ENCODE peak calls at places on chromosomes 6 and 20, in six cellular contexts. One of them, this sample, is unnamed.
A peak's percentile ranks its signal among the peaks of the same experiment; 100 is the strongest.

GRCh38 chr6:101226677-101227135 is 166.8 kb upstream of the GRIK2 start:
- DNase-seq in K562: no peak
- DNase-seq in endothelial cell of umbilical vein: no peak
- DNase-seq in H1: peak; percentile 85
- DNase-seq in A549: peak; percentile 55
- DNase-seq in HepG2: peak; percentile 20
- DNase-seq in this sample: peak; percentile 89

GRCh38 chr20:11195169-11195568 is 521.4 kb upstream of the JAG1 start:
- DNase-seq in HepG2: no peak
- DNase-seq in H1: no peak
- DNase-seq in A549: no peak
- DNase-seq in endothelial cell of umbilical vein: no peak
- DNase-seq in K562: no peak
- DNase-seq in this sample: no peak

GRCh38 chr6:150765457-150765764 is 100.1 kb upstream of the MTHFD1L start:
- DNase-seq in K562: no peak
- DNase-seq in H1: no peak
- DNase-seq in HepG2: no peak
- DNase-seq in endothelial cell of umbilical vein: no peak
- DNase-seq in A549: no peak
- DNase-seq in this sample: no peak

GRCh38 chr20:48920527-48921167 is 864 bp upstream of the ARFGEF2 start:
- DNase-seq in endothelial cell of umbilical vein: no peak
- DNase-seq in K562: no peak
- DNase-seq in A549: no peak
- DNase-seq in H1: no peak
- DNase-seq in HepG2: no peak
- DNase-seq in this sample: no peak

GRCh38 chr6:1624848-1625341 is 15.2 kb downstream of the FOXC1 start:
- DNase-seq in H1: no peak
- DNase-seq in endothelial cell of umbilical vein: peak; percentile 73
- DNase-seq in K562: no peak
- DNase-seq in HepG2: no peak
- DNase-seq in A549: no peak
- DNase-seq in this sample: no peak

GRCh38 chr6:41546475-41546865 is 289 bp downstream of the FOXP4 start:
- DNase-seq in HepG2: no peak
- DNase-seq in H1: no peak
- DNase-seq in K562: no peak
- DNase-seq in endothelial cell of umbilical vein: no peak
- DNase-seq in A549: peak; percentile 40
- DNase-seq in this sample: no peak

GRCh38 chr6:103273048-103273447 is 1586.7 kb downstream of the HACE1 start:
- DNase-seq in HepG2: peak; percentile 5
- DNase-seq in K562: no peak
- DNase-seq in endothelial cell of umbilical vein: no peak
- DNase-seq in H1: no peak
- DNase-seq in A549: peak; percentile 22
- DNase-seq in this sample: no peak

GRCh38 chr6:15888798-15889772 is 226.3 kb upstream of the DTNBP1 start:
- DNase-seq in K562: no peak
- DNase-seq in endothelial cell of umbilical vein: no peak
- DNase-seq in H1: no peak
- DNase-seq in HepG2: no peak
- DNase-seq in A549: no peak
- DNase-seq in this sample: no peak

GRCh38 chr6:27592481-27593199 is 119.7 kb upstream of the ZNF184 start:
- DNase-seq in endothelial cell of umbilical vein: peak; percentile 44
- DNase-seq in K562: peak; percentile 90
- DNase-seq in HepG2: peak; percentile 84
- DNase-seq in H1: no peak
- DNase-seq in A549: peak; percentile 79
- DNase-seq in this sample: peak; percentile 76

DNA sequence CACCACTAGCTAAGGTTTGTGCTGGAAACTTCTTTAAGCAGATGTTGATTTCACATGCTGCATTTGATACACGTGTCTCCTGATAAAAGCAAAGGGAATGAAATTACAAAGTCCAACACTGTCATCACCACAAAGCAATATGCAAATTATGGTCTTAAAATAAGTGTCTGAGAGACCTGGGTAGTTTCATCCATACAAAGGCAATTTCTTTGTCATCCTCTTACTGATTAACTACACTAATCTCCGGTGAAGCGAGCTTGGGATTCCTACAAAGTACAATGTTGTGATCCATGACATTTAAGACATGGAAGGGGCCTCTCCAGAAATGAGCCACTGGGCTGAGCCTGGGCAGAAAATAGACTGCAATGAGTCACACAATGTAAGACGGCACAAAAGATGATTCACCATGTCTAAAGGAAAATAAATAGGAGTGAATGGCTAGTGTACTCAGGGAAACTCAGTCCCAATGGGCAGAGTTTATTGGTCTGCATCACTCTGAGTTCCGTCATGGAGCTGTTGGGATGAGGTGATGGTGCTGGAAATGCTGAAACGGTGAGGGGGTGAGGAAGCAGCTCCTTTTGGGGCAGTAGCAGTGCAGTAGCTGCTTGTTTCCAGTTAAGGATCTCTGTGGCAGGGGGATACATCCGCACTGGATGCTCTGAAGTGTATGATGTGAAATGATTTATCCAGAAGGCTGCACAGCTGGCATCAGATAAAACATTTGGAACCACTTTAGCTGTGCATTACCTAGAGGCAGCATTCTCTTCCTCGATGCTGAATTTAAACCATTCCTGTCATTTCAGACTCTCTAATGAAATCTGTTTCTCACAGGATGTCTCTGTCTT is 103.3 kb downstream of the IBTK start:
- DNase-seq in endothelial cell of umbilical vein: peak; percentile 85
- DNase-seq in H1: no peak
- DNase-seq in HepG2: peak; percentile 67
- DNase-seq in A549: peak; percentile 88
- DNase-seq in K562: no peak
- DNase-seq in this sample: no peak
- TF ChIP-seq JUN in endothelial cell of umbilical vein: peak; percentile 89
- TF ChIP-seq JUN in H1: no peak
- TF ChIP-seq JUN in HepG2: no peak
- TF ChIP-seq JUN in A549: no peak
- TF ChIP-seq JUN in K562: no peak
- TF ChIP-seq JUN in this sample: no peak

GRCh38 chr20:37095609-37096414 is at the start of gene RBL1:
- DNase-seq in endothelial cell of umbilical vein: peak; percentile 86
- DNase-seq in A549: peak; percentile 95
- DNase-seq in H1: peak; percentile 79
- DNase-seq in K562: peak; percentile 87
- DNase-seq in HepG2: peak; percentile 88
- DNase-seq in this sample: peak; percentile 91
- TF ChIP-seq CTCF in endothelial cell of umbilical vein: no peak
- TF ChIP-seq CTCF in A549: no peak
- TF ChIP-seq CTCF in H1: peak; percentile 41
- TF ChIP-seq CTCF in K562: peak; percentile 33
- TF ChIP-seq CTCF in HepG2: peak; percentile 50
- TF ChIP-seq CTCF in this sample: no peak

DNA sequence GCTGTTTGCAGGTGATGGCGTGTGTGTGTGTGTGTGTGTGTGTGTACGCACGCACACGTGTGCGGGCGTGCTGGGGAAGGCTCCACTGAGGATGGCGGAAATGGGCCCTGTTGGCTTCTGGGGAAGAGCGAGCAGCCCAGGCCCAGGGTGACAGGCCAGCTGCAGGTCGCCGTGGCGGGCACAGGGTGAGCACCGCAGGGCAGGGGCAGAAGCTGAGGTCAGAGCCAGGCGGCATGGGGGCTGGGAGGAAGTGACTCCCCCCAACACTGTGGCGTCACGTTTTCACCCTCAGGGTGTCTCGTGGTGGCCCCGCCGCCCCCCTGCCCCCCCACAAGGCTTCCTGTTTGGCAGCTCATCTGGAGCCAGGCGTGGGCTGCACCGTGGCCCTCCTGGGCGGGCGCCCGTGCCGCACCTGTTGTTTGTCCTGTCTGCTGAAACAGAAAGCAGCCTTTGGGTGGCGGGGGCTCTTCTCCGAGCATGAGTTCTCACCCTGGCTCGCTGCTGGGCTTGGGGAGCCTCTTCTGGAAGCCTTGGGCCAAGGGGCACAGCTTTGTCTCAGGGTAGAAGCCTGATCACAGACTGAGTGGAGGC is 7.1 kb downstream of the RBM38 start:
- DNase-seq in endothelial cell of umbilical vein: no peak
- DNase-seq in H1: no peak
- DNase-seq in A549: no peak
- DNase-seq in K562: no peak
- DNase-seq in HepG2: no peak
- DNase-seq in this sample: no peak
- TF ChIP-seq JUN in endothelial cell of umbilical vein: no peak
- TF ChIP-seq JUN in H1: no peak
- TF ChIP-seq JUN in A549: no peak
- TF ChIP-seq JUN in K562: no peak
- TF ChIP-seq JUN in HepG2: no peak
- TF ChIP-seq JUN in this sample: no peak

DNA sequence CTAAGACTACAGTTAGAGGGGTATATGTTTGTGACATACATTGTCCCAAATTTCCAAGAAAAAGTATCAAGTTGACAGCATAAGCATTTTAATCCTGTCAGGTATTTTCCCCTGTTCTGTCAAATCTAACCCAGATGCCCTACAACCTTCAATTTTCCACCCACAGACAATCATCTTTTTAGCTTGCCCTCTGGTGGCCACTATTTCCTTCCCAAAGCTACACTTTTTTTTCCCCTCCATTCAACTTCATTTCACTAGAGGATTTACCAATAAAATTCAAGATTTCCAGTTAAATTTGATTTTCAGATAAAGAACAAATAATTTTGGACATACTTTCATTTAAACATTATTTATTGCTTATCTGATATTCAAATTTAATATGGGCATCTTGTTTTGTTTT is 286.6 kb downstream of the TENT5A start:
- DNase-seq in H1: no peak
- DNase-seq in endothelial cell of umbilical vein: peak; percentile 19
- DNase-seq in HepG2: peak; percentile 2
- DNase-seq in A549: peak; percentile 10
- DNase-seq in K562: no peak
- DNase-seq in this sample: no peak
- TF ChIP-seq CTCF in H1: peak; percentile 53
- TF ChIP-seq CTCF in endothelial cell of umbilical vein: peak; percentile 38
- TF ChIP-seq CTCF in HepG2: peak; percentile 57
- TF ChIP-seq CTCF in A549: peak; percentile 12
- TF ChIP-seq CTCF in K562: no peak
- TF ChIP-seq CTCF in this sample: peak; percentile 40

DNA sequence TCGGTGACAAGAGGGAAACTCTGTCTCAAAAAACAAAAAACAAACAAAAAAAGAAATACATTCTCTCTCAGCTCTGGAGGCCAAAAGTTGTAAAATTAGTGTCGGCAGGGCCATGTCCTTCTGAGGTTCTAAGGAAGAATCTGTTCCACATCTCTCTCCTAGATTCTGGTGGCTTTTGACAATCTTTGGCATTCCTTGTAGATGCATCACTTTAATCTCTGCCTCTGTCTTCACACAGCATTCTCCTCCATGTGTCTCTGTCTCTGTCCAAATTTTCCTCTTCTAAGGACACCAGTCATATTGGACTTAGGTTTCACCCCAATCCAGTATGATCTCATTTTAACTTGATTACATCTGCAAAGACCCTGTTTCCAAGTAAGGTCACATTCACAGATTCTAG is 9.1 kb downstream of the PPP2R5D start:
- DNase-seq in HepG2: no peak
- DNase-seq in K562: no peak
- DNase-seq in A549: no peak
- DNase-seq in H1: no peak
- DNase-seq in endothelial cell of umbilical vein: no peak
- DNase-seq in this sample: no peak
- TF ChIP-seq JUN in HepG2: no peak
- TF ChIP-seq JUN in K562: no peak
- TF ChIP-seq JUN in A549: no peak
- TF ChIP-seq JUN in H1: no peak
- TF ChIP-seq JUN in endothelial cell of umbilical vein: no peak
- TF ChIP-seq JUN in this sample: no peak

DNA sequence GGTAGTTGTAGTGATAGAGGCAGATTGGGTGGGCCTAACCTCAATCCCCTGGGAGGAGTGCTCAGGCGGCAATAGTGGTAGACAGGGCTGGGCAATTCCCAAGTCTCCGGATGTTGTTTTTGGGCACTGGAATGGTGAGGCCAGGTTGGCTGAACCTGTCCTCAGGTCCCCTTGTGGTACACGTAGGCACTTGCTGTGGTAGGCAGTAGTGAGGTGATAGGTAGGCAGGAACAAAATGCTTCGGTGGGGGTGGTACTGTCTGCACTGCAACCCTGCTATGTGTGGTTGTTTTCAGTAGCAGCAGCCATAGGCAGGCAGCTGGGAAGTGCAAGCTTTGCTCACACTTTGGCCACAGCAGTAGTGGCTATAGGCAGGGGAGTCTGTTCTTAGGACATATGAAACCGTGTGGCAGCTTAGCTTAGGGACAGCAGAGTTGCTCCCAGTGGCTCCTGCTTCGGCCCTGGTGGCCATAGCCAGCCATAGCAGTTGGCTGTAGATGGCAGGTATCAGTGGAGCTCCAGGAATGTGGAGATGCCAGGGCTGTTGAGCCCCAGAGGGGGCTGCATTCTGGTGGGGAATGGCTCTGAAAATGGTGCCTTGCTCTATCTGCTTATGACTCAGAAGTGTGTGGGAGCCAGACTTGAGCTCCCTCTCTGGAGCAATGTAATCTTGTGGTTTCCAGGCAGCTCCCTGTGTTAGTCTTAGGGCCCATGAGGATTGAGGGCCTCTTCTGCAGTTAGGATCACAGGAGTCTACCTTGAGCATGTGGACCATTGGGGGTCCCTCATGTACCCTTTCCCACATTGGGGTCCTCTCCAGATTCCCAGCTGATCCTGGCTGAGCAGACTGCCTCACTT is 241.8 kb upstream of the BMP2 start:
- DNase-seq in K562: no peak
- DNase-seq in HepG2: no peak
- DNase-seq in endothelial cell of umbilical vein: no peak
- DNase-seq in A549: no peak
- DNase-seq in H1: peak; percentile 7
- DNase-seq in this sample: peak; percentile 64
- TF ChIP-seq CTCF in K562: no peak
- TF ChIP-seq CTCF in HepG2: no peak
- TF ChIP-seq CTCF in endothelial cell of umbilical vein: no peak
- TF ChIP-seq CTCF in A549: no peak
- TF ChIP-seq CTCF in H1: peak; percentile 62
- TF ChIP-seq CTCF in this sample: peak; percentile 23

DNA sequence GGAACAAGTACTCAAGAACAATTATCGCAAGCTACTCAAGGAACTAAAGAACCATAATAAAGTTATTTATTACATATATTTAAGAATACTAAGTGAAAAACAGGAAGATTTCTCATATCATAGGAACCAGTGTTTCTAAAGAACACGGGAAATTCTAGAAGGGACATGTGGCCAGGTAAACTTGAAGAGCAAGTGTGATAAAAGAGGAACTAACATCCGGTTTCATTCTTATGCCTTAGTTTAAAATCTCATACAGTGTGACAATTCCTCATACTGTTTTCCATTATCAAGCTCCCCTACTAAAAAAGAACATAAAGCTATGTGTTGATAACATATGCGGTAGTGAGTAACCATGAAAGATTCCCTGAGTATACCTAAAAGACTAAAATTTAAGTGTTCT is 163.5 kb upstream of the SHLD1 start:
- DNase-seq in H1: no peak
- DNase-seq in HepG2: no peak
- DNase-seq in K562: no peak
- DNase-seq in endothelial cell of umbilical vein: no peak
- DNase-seq in A549: no peak
- DNase-seq in this sample: no peak
- TF ChIP-seq JUN in H1: no peak
- TF ChIP-seq JUN in HepG2: no peak
- TF ChIP-seq JUN in K562: no peak
- TF ChIP-seq JUN in endothelial cell of umbilical vein: no peak
- TF ChIP-seq JUN in A549: no peak
- TF ChIP-seq JUN in this sample: no peak

This sample was measured in WTC11.